ENCODE peak calls at places on chromosomes 11 and 22, in five cellular contexts. Y is IMR-90; D is CD4-positive, alpha-beta memory T cell; K is neuronal stem cell; V is H9. L is an unnamed sample.

GRCh38 chr11:76307416-76307815 is 73.5 kb downstream of the THAP12 start:
- DNase-seq in Y (no peak), D (no peak), K (no peak), V (no peak), L (no peak)

GRCh38 chr11:134393638-134394037 is 18.4 kb downstream of the B3GAT1 start:
- DNase-seq in Y (no peak), D (no peak), K (no peak), V (no peak), L (no peak)

GRCh38 chr22:49812838-49813237 is 14.8 kb downstream of the BRD1 start:
- DNase-seq in Y (peak; percentile 37), D (no peak), K (no peak), V (no peak), L (no peak)

GRCh38 chr22:37140686-37141323 is 8.9 kb downstream of the IL2RB start:
- DNase-seq in Y (no peak), D (no peak), K (no peak), V (no peak), L (no peak)

GRCh38 chr11:103546236-103546635 is 437.0 kb downstream of the DYNC2H1 start:
- DNase-seq in Y (peak; percentile 67), D (no peak), K (no peak), V (no peak), L (no peak)

GRCh38 chr11:35234836-35235235 is 95.9 kb downstream of the CD44 start:
- DNase-seq in Y (peak; percentile 56), D (no peak), K (no peak), V (no peak), L (no peak)

GRCh38 chr22:49948958-49949913 is 11.3 kb upstream of the PIM3 start:
- DNase-seq in Y (no peak), D (no peak), K (no peak), V (no peak), L (no peak)

GRCh38 chr11:8373519-8374432 is 110.1 kb upstream of the LMO1 start:
- DNase-seq in Y (no peak), D (no peak), K (no peak), V (no peak), L (no peak)

GRCh38 chr11:123073343-123074057 is 11.6 kb upstream of the HSPA8 start:
- DNase-seq in Y (no peak), D (no peak), K (no peak), V (no peak), L (no peak)

GRCh38 chr22:46652930-46653331 is 32.7 kb downstream of the GRAMD4 start:
- DNase-seq in Y (peak; percentile 35), D (no peak), K (no peak), V (no peak), L (no peak)

GRCh38 chr11:45662665-45663485 is 2.5 kb downstream of the CHST1 start:
- DNase-seq in Y (peak; percentile 89), D (no peak), K (no peak), V (no peak), L (peak; percentile 49)

GRCh38 chr11:9495780-9496514 is 35.1 kb downstream of the ZNF143 start:
- DNase-seq in Y (no peak), D (no peak), K (no peak), V (no peak), L (no peak)

GRCh38 chr11:95067828-95068244 is 1.1 kb downstream of the SRSF8 start:
- DNase-seq in Y (no peak), D (no peak), K (no peak), V (no peak), L (no peak)

GRCh38 chr11:60985991-60986915 is 14.8 kb downstream of the CD6 start:
- DNase-seq in Y (peak; percentile 46), D (peak; percentile 99), K (no peak), V (no peak), L (peak; percentile 3)

GRCh38 chr11:68643576-68643975 is 40.8 kb upstream of the GAL start:
- DNase-seq in Y (peak; percentile 21), D (no peak), K (no peak), V (no peak), L (no peak)

GRCh38 chr11:66882540-66882939 is 25.7 kb downstream of the LRFN4 start:
- DNase-seq in Y (no peak), D (no peak), K (no peak), V (no peak), L (no peak)

GRCh38 chr22:37636186-37636948 is 3.1 kb upstream of the SH3BP1 start:
- DNase-seq in Y (peak; percentile 75), D (no peak), K (no peak), V (no peak), L (no peak)

GRCh38 chr22:40345801-40346177 is 511 bp upstream of the ADSL start:
- DNase-seq in Y (no peak), D (peak; percentile 75), K (no peak), V (no peak), L (no peak)

GRCh38 chr22:36977947-36978660 is 41.1 kb downstream of the TST start:
- DNase-seq in Y (peak; percentile 76), D (peak; percentile 89), K (peak; percentile 80), V (peak; percentile 87), L (peak; percentile 49)

GRCh38 chr11:108929241-108929640 is 264.4 kb downstream of the DDX10 start:
- DNase-seq in Y (peak; percentile 99), D (no peak), K (no peak), V (no peak), L (peak; percentile 91)

GRCh38 chr11:57248780-57249383 is 11.8 kb upstream of the APLNR start:
- DNase-seq in Y (peak; percentile 67), D (no peak), K (peak; percentile 79), V (peak; percentile 89), L (peak; percentile 32)

GRCh38 chr11:20595101-20595500 is 4.3 kb upstream of the SLC6A5 start:
- DNase-seq in Y (no peak), D (no peak), K (no peak), V (no peak), L (no peak)

GRCh38 chr11:104995001-104995408 is 26.6 kb upstream of the CASP4 start:
- DNase-seq in Y (no peak), D (no peak), K (no peak), V (no peak), L (no peak)

GRCh38 chr11:85643255-85643654 is 4.5 kb upstream of the TMEM126A start:
- DNase-seq in Y (no peak), D (no peak), K (no peak), V (no peak), L (no peak)

GRCh38 chr11:69841859-69842698 is 22.9 kb upstream of the FGF3 start:
- DNase-seq in Y (peak; percentile 13), D (no peak), K (no peak), V (peak; percentile 75), L (no peak)

GRCh38 chr11:118434553-118435232 is 1.6 kb upstream of the KMT2A start:
- DNase-seq in Y (peak; percentile 40), D (peak; percentile 77), K (peak; percentile 71), V (peak; percentile 74), L (no peak)

GRCh38 chr11:22169833-22170232 is 23.1 kb upstream of the ANO5 start:
- DNase-seq in Y (peak; percentile 0), D (no peak), K (no peak), V (no peak), L (no peak)

GRCh38 chr22:29105468-29105867 is 32.6 kb downstream of the KREMEN1 start:
- DNase-seq in Y (peak; percentile 35), D (no peak), K (no peak), V (no peak), L (no peak)

GRCh38 chr11:120073196-120073595 is 64.7 kb downstream of the TRIM29 start:
- DNase-seq in Y (no peak), D (no peak), K (no peak), V (no peak), L (no peak)

GRCh38 chr11:116176484-116177005 is 596.2 kb downstream of the BUD13 start:
- DNase-seq in Y (no peak), D (no peak), K (no peak), V (no peak), L (no peak)

GRCh38 chr11:34346551-34346950 is 11.3 kb downstream of the ABTB2 start:
- DNase-seq in Y (no peak), D (no peak), K (no peak), V (no peak), L (no peak)

GRCh38 chr11:6418199-6418957 is 516 bp downstream of the APBB1 start:
- DNase-seq in Y (no peak), D (peak; percentile 58), K (peak; percentile 48), V (peak; percentile 64), L (no peak)

GRCh38 chr11:120288021-120288420 is 37.1 kb upstream of the TLCD5 start:
- DNase-seq in Y (no peak), D (no peak), K (no peak), V (no peak), L (no peak)

GRCh38 chr11:76151561-76152085 is 54.7 kb downstream of the WNT11 start:
- DNase-seq in Y (no peak), D (no peak), K (no peak), V (no peak), L (no peak)

GRCh38 chr11:110728883-110729282 is 16.6 kb upstream of the ARHGAP20 start:
- DNase-seq in Y (peak; percentile 40), D (no peak), K (no peak), V (no peak), L (no peak)

DNA sequence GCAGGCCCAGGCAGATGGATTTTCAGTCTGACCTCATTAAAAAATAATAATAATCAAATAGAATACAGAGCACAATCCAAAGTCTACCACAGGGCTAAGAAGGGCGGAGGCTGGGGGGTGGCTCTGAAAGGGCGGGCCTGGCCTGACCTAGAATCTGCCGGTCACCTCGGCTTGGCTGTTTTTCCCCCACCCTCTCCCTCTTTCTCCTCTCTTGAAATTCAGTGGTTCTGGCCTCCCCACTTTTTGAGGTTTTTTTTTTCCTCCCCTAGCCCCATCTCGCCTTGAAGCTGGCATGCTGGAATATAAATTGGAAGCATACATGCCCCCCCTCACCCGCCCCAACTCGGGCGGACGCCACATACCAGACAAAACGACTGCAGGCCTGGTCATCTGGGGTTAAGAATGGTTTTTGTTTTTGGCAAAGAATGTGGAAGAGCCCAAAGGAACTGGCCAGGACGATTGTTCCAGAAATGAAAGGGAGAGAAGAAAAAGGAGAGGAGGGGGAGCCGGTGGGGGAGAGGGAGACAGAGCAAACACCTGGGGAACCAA is 25.1 kb downstream of the MN1 start:
- DNase-seq in Y (no peak), D (no peak), K (peak; percentile 89), V (no peak), L (no peak)
- H3K27ac ChIP-seq in Y (no peak overlapping the region), D (no peak overlapping the region), K (peak overlapping the region; percentile 96), V (no peak overlapping the region), L (no peak overlapping the region)

GRCh38 chr11:19176629-19177186 is 25.1 kb downstream of the CSRP3 start:
- DNase-seq in Y (no peak), D (no peak), K (no peak), V (no peak), L (no peak)
- H3K27ac ChIP-seq in Y (no peak overlapping the region), D (no peak overlapping the region), K (no peak overlapping the region), V (no peak overlapping the region), L (no peak overlapping the region)

DNA sequence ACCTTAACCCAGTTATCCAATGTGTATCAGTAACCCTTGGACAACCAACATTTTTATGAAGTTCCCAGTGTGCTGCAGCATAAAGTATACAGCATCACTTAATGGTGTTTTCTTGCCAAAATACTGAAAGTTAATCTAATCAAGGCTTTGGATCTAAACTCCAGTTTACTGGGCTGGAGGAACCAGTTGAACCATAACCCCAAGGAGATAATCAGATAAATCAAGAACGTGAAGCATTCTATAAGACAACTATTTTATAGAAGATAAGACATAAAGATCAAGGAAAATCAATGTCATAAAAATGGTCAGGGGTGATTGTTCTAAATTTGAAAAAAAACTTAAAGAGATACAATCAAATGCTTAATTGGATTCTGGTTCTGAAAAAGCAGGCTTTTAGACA is 2.3 kb upstream of the OSBP start:
- DNase-seq in Y (no peak), D (no peak), K (no peak), V (no peak), L (no peak)
- H3K27ac ChIP-seq in Y (no peak overlapping the region), D (no peak overlapping the region), K (no peak overlapping the region), V (no peak overlapping the region), L (no peak overlapping the region)

GRCh38 chr22:26555478-26555877 is 34.5 kb downstream of the TPST2 start:
- DNase-seq in Y (no peak), D (no peak), K (no peak), V (no peak), L (no peak)
- H3K27ac ChIP-seq in Y (no peak overlapping the region), D (no peak overlapping the region), K (no peak overlapping the region), V (peak overlapping the region; percentile 58), L (no peak overlapping the region)